ENCODE peak calls at places on chromosomes 4 and X, in four cellular contexts. J, K, D and N are unnamed samples.

GRCh38 chr4:129561886-129562285 is 465.9 kb downstream of the C4orf33 start:
- DNase-seq in D (no peak), J (no peak), K (no peak), N (peak)

GRCh38 chr4:2946812-2947600 is 16.2 kb downstream of the NOP14 start:
- DNase-seq in K (no peak), D (peak), J (no peak), N (no peak)

GRCh38 chr4:32485976-32486375 is 1765.8 kb downstream of the PCDH7 start:
- DNase-seq in J (no peak), D (no peak), K (no peak), N (no peak)

GRCh38 chrX:21700289-21700688 is 42.2 kb upstream of the KLHL34 start:
- DNase-seq in K (no peak), J (no peak), D (no peak), N (no peak)

GRCh38 chr4:140711910-140712309 is 44.3 kb downstream of the TBC1D9 start:
- DNase-seq in J (no peak), D (no peak), K (no peak), N (no peak)

GRCh38 chr4:85783483-85783882 is 308.5 kb downstream of the ARHGAP24 start:
- DNase-seq in D (peak), J (peak), K (peak), N (peak)

GRCh38 chrX:44317196-44317595 is 26.3 kb downstream of the EFHC2 start:
- DNase-seq in K (no peak), J (no peak), D (no peak), N (no peak)

GRCh38 chr4:74376888-74377483 is 12.0 kb downstream of the EREG start:
- DNase-seq in K (peak), D (peak), J (peak), N (peak)

GRCh38 chr4:82458729-82459128 is 28.3 kb downstream of the ENOPH1 start:
- DNase-seq in K (no peak), D (no peak), J (no peak), N (no peak)

GRCh38 chrX:154727418-154728323 is 23.2 kb downstream of the GAB3 start:
- DNase-seq in K (peak), D (peak), J (no peak), N (peak)

GRCh38 chr4:38902695-38903094 is 35.1 kb downstream of the FAM114A1 start:
- DNase-seq in J (no peak), K (peak), D (no peak), N (peak)

GRCh38 chrX:3403748-3404147 is 57.3 kb upstream of the MXRA5 start:
- DNase-seq in D (no peak), K (no peak), J (no peak), N (peak)

GRCh38 chr4:7226993-7227392 is 34.7 kb downstream of the SORCS2 start:
- DNase-seq in K (no peak), D (no peak), J (no peak), N (no peak)

GRCh38 chrX:154458116-154458953 is at the start of gene PLXNA3:
- DNase-seq in J (no peak), D (no peak), K (no peak), N (peak)

GRCh38 chr4:96154676-96155075 is 314.8 kb downstream of the PDHA2 start:
- DNase-seq in K (peak), J (no peak), D (no peak), N (no peak)

GRCh38 chrX:153561337-153561736 is 37.6 kb downstream of the CCNQ start:
- DNase-seq in D (no peak), K (no peak), J (no peak), N (no peak)

GRCh38 chrX:65607070-65607742 is 60.2 kb upstream of the MSN start:
- DNase-seq in K (peak), J (peak), D (peak), N (peak)

GRCh38 chr4:89308161-89308500 is 531 bp upstream of the GPRIN3 start:
- DNase-seq in K (no peak), D (no peak), J (no peak), N (no peak)

GRCh38 chrX:120244735-120245498 is 5.7 kb upstream of the ZBTB33 start:
- DNase-seq in D (peak), K (peak), J (peak), N (peak)

GRCh38 chr4:23930750-23931488 is 41.1 kb upstream of the PPARGC1A start:
- DNase-seq in K (no peak), J (peak), D (no peak), N (no peak)

GRCh38 chrX:56978172-56978571 is 17.2 kb downstream of the SPIN3 start:
- DNase-seq in D (peak), K (peak), J (no peak), N (peak)

GRCh38 chr4:84481879-84482245 is 17.2 kb downstream of the NKX6-1 start:
- DNase-seq in K (no peak), D (no peak), J (no peak), N (no peak)

GRCh38 chr4:86891785-86892638 is at the start of gene C4orf36:
- DNase-seq in D (peak), K (peak), J (peak), N (peak)

GRCh38 chr4:166594326-166594946 is 639.9 kb downstream of the SPOCK3 start:
- DNase-seq in D (no peak), J (peak), K (peak), N (peak)

GRCh38 chrX:17812763-17813162 is 48.3 kb downstream of the RAI2 start:
- DNase-seq in D (no peak), J (no peak), K (no peak), N (peak)

GRCh38 chrX:107738768-107739167 is 36.8 kb downstream of the TSC22D3 start:
- DNase-seq in J (no peak), K (no peak), D (no peak), N (no peak)

GRCh38 chrX:71998836-71999509 is 88.3 kb downstream of the NHSL2 start:
- DNase-seq in K (no peak), D (no peak), J (no peak), N (no peak)

GRCh38 chr4:100314057-100314456 is 123.8 kb upstream of the DDIT4L start:
- DNase-seq in J (no peak), D (no peak), K (no peak), N (no peak)

GRCh38 chr4:100312615-100313355 is 122.5 kb upstream of the DDIT4L start:
- DNase-seq in K (no peak), D (no peak), J (no peak), N (no peak)

GRCh38 chr4:100306018-100306417 is 115.8 kb upstream of the DDIT4L start:
- DNase-seq in K (peak), D (peak), J (peak), N (peak)

DNA sequence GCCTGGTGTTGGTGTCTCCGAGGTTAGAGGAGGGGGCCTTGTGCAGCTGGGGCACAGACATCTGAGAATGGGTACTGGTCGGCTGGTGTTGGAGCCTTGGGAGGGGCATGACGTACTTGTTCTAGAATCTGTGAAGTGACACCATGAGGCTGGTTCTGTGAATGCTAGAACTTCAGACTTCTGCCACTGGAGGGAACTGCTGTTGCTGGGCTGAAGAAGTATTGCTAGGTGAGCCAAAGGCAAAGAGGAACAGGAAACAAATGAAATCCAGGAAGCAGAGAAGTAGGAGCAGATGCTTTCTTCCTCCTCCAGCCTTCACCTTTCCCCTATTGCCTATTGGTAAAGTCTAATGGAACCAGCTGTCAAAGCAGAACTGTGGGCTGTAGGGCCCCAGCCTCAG is 120.9 kb upstream of the DDIT4L start:
- DNase-seq in D (no peak), K (peak), J (no peak), N (peak)
- TF ChIP-seq CTCF in D (peak), K (peak), J (no peak), N (peak)

GRCh38 chr4:151573474-151573873 is 164.5 kb downstream of the FHIP1A start:
- DNase-seq in K (peak), D (no peak), J (no peak), N (peak)

GRCh38 chr4:151575646-151576045 is 166.7 kb downstream of the FHIP1A start:
- DNase-seq in D (no peak), K (peak), J (no peak), N (peak)

GRCh38 chr4:151574968-151575367 is 166.0 kb downstream of the FHIP1A start:
- DNase-seq in J (no peak), K (no peak), D (no peak), N (no peak)

GRCh38 chr4:151573945-151574344 is 165.0 kb downstream of the FHIP1A start:
- DNase-seq in D (no peak), K (peak), J (no peak), N (peak)

GRCh38 chr4:151576627-151577026 is 167.7 kb downstream of the FHIP1A start:
- DNase-seq in K (no peak), D (no peak), J (no peak), N (no peak)
- H3K4me3 ChIP-seq in K (no peak), D (no peak), J (no peak), N (no peak)

GRCh38 chr4:4670869-4671268 is 129.0 kb upstream of the STX18 start:
- DNase-seq in K (no peak), D (no peak), J (no peak), N (peak)

GRCh38 chr4:4666187-4666586 is 124.3 kb upstream of the STX18 start:
- DNase-seq in J (no peak), K (no peak), D (no peak), N (no peak)

GRCh38 chr4:4667643-4668081 is 125.8 kb upstream of the STX18 start:
- DNase-seq in J (no peak), D (no peak), K (no peak), N (no peak)

GRCh38 chr4:4666693-4667642 is 125.1 kb upstream of the STX18 start:
- DNase-seq in J (no peak), D (no peak), K (no peak), N (no peak)

DNA sequence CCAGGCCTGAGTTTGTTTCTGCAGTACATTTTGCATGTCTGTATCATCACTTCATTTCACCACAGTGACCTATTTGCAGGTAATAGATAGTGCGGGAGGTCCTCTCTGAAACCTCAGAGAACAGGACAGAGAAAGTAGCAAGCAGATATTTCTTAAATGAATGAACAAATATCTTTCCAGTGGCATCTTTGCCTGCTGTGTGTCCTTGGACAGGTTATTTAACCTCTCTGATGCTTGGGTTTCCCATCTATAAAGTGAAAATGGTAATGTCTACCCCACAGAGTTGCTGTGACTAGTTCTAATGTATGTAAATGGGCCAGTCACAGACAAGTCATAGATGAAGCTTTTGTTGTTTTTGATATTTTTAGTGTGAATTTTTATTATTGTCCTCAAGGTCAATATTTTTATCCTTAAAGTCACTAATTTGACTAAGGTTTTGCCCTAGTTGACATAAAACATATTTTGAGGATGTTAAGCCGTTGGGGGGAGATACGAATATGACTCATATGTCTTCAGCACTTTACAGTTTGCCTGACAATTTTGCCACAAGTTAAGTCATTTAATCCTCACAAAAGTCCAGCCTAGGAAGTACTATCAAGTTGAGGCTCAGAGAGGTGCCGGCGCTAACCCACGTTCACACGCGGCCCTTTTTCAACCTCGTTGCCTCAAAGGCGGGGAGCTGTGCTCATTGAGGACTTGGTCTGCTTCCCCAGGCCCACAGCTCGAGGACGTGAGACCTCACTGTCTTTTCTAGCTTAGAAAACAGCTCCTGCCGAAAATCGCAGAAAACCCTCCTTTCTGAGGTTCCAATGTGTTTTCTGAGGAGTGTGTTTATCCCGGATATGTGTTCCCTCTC is 126.7 kb upstream of the STX18 start:
- DNase-seq in J (no peak), D (no peak), K (no peak), N (no peak)
- TF ChIP-seq CTCF in J (no peak), D (no peak), K (no peak), N (no peak)

GRCh38 chr4:168631241-168632151 is 134.6 kb downstream of the PALLD start:
- DNase-seq in D (peak), J (no peak), K (peak), N (peak)

GRCh38 chr4:168633071-168633470 is 136.2 kb downstream of the PALLD start:
- DNase-seq in D (no peak), J (no peak), K (no peak), N (no peak)

GRCh38 chr4:168632246-168632832 is 135.5 kb downstream of the PALLD start:
- DNase-seq in J (no peak), D (no peak), K (no peak), N (no peak)

GRCh38 chr4:168634276-168634802 is 137.5 kb downstream of the PALLD start:
- DNase-seq in J (peak), D (peak), K (peak), N (peak)

GRCh38 chr4:168633474-168633873 is 136.6 kb downstream of the PALLD start:
- DNase-seq in J (no peak), D (no peak), K (no peak), N (no peak)
- H3K4me3 ChIP-seq in J (peak), D (no peak), K (no peak), N (no peak)

DNA sequence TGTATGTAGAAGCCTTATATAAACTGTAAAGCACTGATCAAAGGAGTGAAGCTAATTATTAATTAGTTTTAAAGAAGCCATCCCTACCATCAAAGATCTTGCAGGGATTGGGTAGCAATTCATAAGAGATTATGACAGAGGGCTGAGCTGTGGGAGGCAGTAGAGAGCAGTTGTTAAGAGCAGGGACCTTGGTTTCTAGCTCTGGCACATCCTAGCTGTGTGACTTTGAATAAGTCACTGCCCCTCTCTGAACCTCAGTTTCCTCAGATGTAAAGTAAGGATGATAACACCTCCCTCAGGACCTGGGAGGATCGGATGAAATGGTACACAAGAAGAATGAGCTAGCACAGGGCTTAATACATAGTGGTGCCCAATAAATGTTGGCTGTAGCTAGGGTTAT is 45.4 kb downstream of the APLN start:
- DNase-seq in J (no peak), K (no peak), D (no peak), N (no peak)
- TF ChIP-seq CTCF in J (no peak), K (peak), D (peak), N (no peak)

GRCh38 chr4:24978291-24979072 is 52.3 kb downstream of the LGI2 start:
- DNase-seq in J (peak), K (no peak), D (no peak), N (no peak)

GRCh38 chr4:24973471-24974251 is 57.1 kb downstream of the LGI2 start:
- DNase-seq in K (peak), J (no peak), D (peak), N (peak)

GRCh38 chr4:24979554-24979953 is 51.2 kb downstream of the LGI2 start:
- DNase-seq in D (no peak), K (no peak), J (peak), N (no peak)

GRCh38 chr4:24974252-24974580 is 56.5 kb downstream of the LGI2 start:
- DNase-seq in J (no peak), D (no peak), K (no peak), N (no peak)

DNA sequence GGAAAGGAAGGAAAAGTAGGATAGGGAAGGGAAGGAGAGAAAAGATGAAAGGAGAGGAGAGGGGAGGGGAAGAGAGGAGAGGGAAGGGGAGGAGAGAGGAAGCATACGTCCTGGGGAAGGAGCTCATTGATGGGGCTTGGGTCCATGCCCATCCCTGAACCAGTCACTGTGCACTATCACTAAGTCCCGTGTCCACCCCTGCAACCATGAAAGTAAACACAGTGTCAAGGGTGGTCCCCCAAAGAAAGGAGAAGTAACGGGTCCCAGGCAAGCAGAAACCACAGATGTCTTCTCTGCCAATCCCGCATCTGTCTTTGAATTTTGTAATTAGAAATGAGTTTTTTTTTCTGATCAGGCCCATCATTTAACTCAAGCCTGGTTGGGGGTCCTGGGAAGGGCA is 55.2 kb downstream of the LGI2 start:
- DNase-seq in K (no peak), D (no peak), J (no peak), N (no peak)
- H3K4me3 ChIP-seq in K (no peak), D (no peak), J (no peak), N (no peak)

GRCh38 chrX:78595901-78596502 is 63.1 kb downstream of the RTL3 start:
- DNase-seq in D (no peak), K (no peak), J (no peak), N (no peak)
- TF ChIP-seq CTCF in D (peak), K (no peak), J (peak), N (no peak)

GRCh38 chr4:182141046-182141445 is 102.2 kb upstream of the TENM3 start:
- DNase-seq in D (no peak), K (no peak), J (no peak), N (no peak)
- H3K4me3 ChIP-seq in D (no peak), K (no peak), J (no peak), N (no peak)

DNA sequence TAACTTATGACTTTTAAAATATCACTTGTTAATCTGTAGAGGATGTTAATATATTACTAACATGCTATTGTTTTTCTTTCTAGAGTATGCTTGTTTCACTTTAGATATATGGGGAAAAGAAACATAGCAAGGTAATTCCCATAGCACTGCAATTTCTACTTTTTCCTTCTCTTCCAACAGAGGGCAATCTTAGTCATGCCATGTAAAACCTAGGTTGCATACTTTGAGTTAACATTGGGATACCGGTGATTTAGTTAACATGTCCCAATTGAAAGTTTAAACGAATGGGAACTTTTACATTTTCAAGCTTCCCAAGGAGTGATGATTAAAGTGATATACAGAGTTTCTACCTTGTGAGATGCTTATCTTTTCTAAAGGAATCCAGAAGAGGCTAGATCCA is 89.4 kb upstream of the IL13RA1 start:
- DNase-seq in J (no peak), K (no peak), D (peak), N (peak)
- TF ChIP-seq CTCF in J (peak), K (peak), D (peak), N (peak)